ENCODE peak calls at places on chromosome 1, in ten cellular contexts. A is fibroblast of mammary gland, E is left ventricle myocardium inferior, L is thoracic aorta, F is coronary artery, J is AG09309, T is BE2C, Z is mammary epithelial cell, O is heart right ventricle, U is left lung. S is an unnamed sample.
A peak's percentile ranks its signal among the peaks of the same experiment; 100 is the strongest.

GRCh38 chr1:233006582-233006981 is 56.2 kb downstream of the NTPCR start:
- DNase-seq in A (no peak), E (no peak), L (no peak), F (no peak), J (no peak), T (no peak), Z (no peak), O (no peak), U (no peak), S (no peak)

GRCh38 chr1:115977481-115978258 is 1.4 kb downstream of the SLC22A15 start:
- DNase-seq in A (peak; percentile 85), E (no peak), L (no peak), F (no peak), J (peak; percentile 97), T (no peak), Z (peak; percentile 86), O (no peak), U (no peak), S (peak; percentile 76)

GRCh38 chr1:11413907-11414495 is 65.0 kb upstream of the DISP3 start:
- DNase-seq in A (no peak), E (no peak), L (no peak), F (no peak), J (no peak), T (peak; percentile 26), Z (no peak), O (no peak), U (no peak), S (no peak)

GRCh38 chr1:6783221-6783620 is 2.0 kb upstream of the CAMTA1 start:
- DNase-seq in A (no peak), E (no peak), L (no peak), F (no peak), J (no peak), T (no peak), Z (peak; percentile 8), O (no peak), U (no peak), S (no peak)

GRCh38 chr1:32963746-32964460 is 706 bp downstream of the RNF19B start:
- DNase-seq in A (no peak), E (peak; percentile 51), L (no peak), F (peak; percentile 85), J (no peak), T (peak; percentile 37), Z (peak; percentile 81), O (peak; percentile 50), U (peak; percentile 90), S (peak; percentile 58)

GRCh38 chr1:245986404-245987221 is 520.5 kb downstream of the SMYD3 start:
- DNase-seq in A (peak; percentile 89), E (no peak), L (no peak), F (no peak), J (peak; percentile 71), T (no peak), Z (peak; percentile 72), O (no peak), U (no peak), S (peak; percentile 99)

GRCh38 chr1:88060112-88060673 is 623.9 kb upstream of the PKN2 start:
- DNase-seq in A (no peak), E (no peak), L (no peak), F (no peak), J (no peak), T (no peak), Z (peak; percentile 85), O (no peak), U (no peak), S (no peak)

GRCh38 chr1:155037851-155038441 is 4.3 kb downstream of the DCST1 start:
- DNase-seq in A (no peak), E (no peak), L (no peak), F (no peak), J (no peak), T (no peak), Z (no peak), O (no peak), U (no peak), S (no peak)

GRCh38 chr1:153697873-153698647 is 19.6 kb downstream of the NPR1 start:
- DNase-seq in A (peak; percentile 83), E (peak; percentile 79), L (peak; percentile 67), F (peak; percentile 88), J (no peak), T (peak; percentile 73), Z (no peak), O (peak; percentile 77), U (peak; percentile 82), S (peak; percentile 76)

GRCh38 chr1:175319912-175320230 is 127.3 kb upstream of the KIAA0040 start:
- DNase-seq in A (no peak), E (no peak), L (no peak), F (no peak), J (no peak), T (no peak), Z (no peak), O (no peak), U (no peak), S (no peak)

GRCh38 chr1:158020877-158021630 is 27.6 kb downstream of the KIRREL1 start:
- DNase-seq in A (peak; percentile 25), E (no peak), L (no peak), F (no peak), J (no peak), T (no peak), Z (no peak), O (no peak), U (no peak), S (peak; percentile 65)

GRCh38 chr1:31315902-31316301 is 19.1 kb downstream of the ZCCHC17 start:
- DNase-seq in A (no peak), E (no peak), L (no peak), F (no peak), J (no peak), T (no peak), Z (no peak), O (no peak), U (no peak), S (no peak)
- TF ChIP-seq CTCF in A (no peak), E (no peak), L (no peak), F (no peak), J (no peak), T (no peak), Z (no peak), O (no peak), U (no peak), S (no peak)

GRCh38 chr1:53327183-53327941 is 508 bp downstream of the LRP8 start:
- DNase-seq in A (peak; percentile 21), E (no peak), L (no peak), F (no peak), J (no peak), T (peak; percentile 61), Z (peak; percentile 39), O (peak; percentile 27), U (peak; percentile 87), S (peak; percentile 31)

GRCh38 chr1:53329183-53329544 is 1.3 kb upstream of the LRP8 start:
- DNase-seq in A (no peak), E (no peak), L (no peak), F (no peak), J (no peak), T (no peak), Z (no peak), O (no peak), U (peak; percentile 59), S (no peak)

GRCh38 chr1:53326598-53327182 is 1.2 kb downstream of the LRP8 start:
- DNase-seq in A (peak; percentile 4), E (no peak), L (no peak), F (no peak), J (no peak), T (peak; percentile 67), Z (no peak), O (no peak), U (peak; percentile 82), S (peak; percentile 21)

GRCh38 chr1:53328009-53328489 is at the start of gene LRP8:
- DNase-seq in A (peak; percentile 46), E (peak; percentile 74), L (no peak), F (no peak), J (no peak), T (peak; percentile 78), Z (peak; percentile 59), O (peak; percentile 77), U (peak; percentile 94), S (peak; percentile 67)

GRCh38 chr1:53328490-53329182 is 766 bp upstream of the LRP8 start:
- DNase-seq in A (no peak), E (no peak), L (no peak), F (no peak), J (no peak), T (no peak), Z (no peak), O (no peak), U (peak; percentile 61), S (no peak)
- H3K4me3 ChIP-seq in A (peak overlapping the region; percentile 50), E (peak overlapping the region; percentile 82), L (peak overlapping the region; percentile 71), F (peak overlapping the region; percentile 86), J (peak overlapping the region; percentile 44), T (peak overlapping the region; percentile 49), Z (peak overlapping the region; percentile 57), O (peak overlapping the region; percentile 16), U (peak overlapping the region; percentile 17), S (peak overlapping the region; percentile 55)

DNA sequence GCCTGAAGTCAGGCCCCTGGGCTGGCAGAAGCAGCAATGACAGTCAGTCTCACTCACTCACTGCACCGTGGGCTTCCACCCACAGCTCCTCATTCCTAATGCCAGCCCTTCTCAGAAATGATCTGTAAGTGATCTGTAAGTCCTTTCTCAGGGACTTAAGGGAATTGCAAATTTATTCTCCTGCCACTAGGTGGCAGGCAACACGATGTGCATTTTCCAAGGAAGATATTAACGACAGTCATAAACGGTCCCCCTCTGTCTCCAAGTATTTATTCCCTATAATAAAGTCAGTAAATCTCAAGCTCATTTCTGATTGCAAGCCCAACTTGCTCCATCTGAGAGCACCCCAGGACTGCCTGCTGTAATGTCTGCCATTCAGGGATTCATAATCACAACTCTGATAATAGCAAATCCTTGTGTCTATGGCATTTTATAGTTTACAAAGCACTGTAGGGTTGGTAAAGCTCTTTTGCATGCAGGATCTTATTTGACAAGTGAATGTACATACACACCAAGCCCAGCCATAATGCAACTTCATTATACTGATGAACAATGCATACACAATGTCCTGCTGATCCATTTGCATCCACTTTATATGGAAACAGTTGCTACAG is 380.6 kb upstream of the CAMK1G start:
- DNase-seq in A (peak; percentile 67), E (no peak), L (no peak), F (no peak), J (peak; percentile 17), T (peak; percentile 32), Z (peak; percentile 40), O (no peak), U (no peak), S (peak; percentile 60)
- TF ChIP-seq CTCF in A (peak; percentile 74), E (peak; percentile 79), L (peak; percentile 71), F (peak; percentile 68), J (peak; percentile 71), T (peak; percentile 87), Z (peak; percentile 71), O (peak; percentile 63), U (peak; percentile 75), S (peak; percentile 70)

DNA sequence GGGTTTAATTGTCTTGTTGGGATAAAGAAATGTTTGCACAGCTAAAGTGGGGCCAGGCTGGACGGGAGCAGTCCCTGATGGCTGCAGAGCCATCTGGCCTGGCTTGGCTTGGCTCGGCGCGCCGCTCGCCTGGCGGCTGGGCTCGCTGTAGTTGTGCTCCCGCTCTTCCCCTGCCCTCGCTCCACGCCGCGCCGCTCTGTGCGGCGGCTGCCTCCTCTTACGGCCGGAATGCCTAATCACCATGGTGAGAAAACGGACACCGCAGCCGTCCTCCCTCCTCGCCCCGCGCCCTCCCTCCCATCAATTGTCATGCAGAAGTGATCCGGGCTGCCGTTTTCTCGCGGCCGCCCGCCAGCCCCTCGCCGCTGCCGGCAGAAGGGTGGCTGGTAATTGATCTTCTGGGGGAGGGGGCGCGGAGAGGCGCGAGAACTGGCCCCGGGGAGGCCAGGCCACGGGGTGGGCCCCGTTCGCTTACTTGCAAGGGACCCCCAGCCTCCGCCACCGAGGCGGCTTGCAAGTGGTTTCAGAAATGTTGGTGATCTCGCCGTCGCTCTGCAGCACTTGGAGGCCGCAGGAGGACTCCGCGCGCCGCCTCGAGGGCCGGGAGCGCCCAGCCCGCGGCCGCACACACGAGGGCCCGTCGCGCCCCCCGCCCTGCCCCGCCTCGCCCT is 12.4 kb downstream of the RNF220 start:
- DNase-seq in A (no peak), E (peak; percentile 40), L (no peak), F (no peak), J (no peak), T (peak; percentile 28), Z (no peak), O (peak; percentile 58), U (peak; percentile 91), S (no peak)
- H3K4me3 ChIP-seq in A (no peak overlapping the region), E (peak overlapping the region; percentile 65), L (peak overlapping the region; percentile 66), F (peak overlapping the region; percentile 58), J (no peak overlapping the region), T (no peak overlapping the region), Z (no peak overlapping the region), O (peak overlapping the region; percentile 31), U (no peak overlapping the region), S (no peak overlapping the region)